ENCODE peak calls at places on chromosomes 5 and 9, in six cellular contexts. U, V, Z, J, T and F are unnamed samples.

GRCh38 chr5:82387041-82387818 is 109.1 kb upstream of the RPS23 start:
- DNase-seq in T (no peak), J (no peak), U (peak; percentile 100), Z (peak; percentile 71), V (no peak), F (no peak)

GRCh38 chr5:79576606-79577289 is 35.5 kb upstream of the TENT2 start:
- DNase-seq in Z (no peak), U (no peak), J (no peak), T (no peak), V (no peak), F (no peak)

GRCh38 chr9:129487658-129488483 is 133.0 kb downstream of the C9orf50 start:
- DNase-seq in U (no peak), V (peak; percentile 72), Z (peak; percentile 68), T (no peak), J (no peak), F (peak; percentile 92)

GRCh38 chr5:55853818-55854217 is 2.7 kb downstream of the IL31RA start:
- DNase-seq in J (no peak), U (no peak), T (no peak), Z (no peak), V (no peak), F (no peak)

GRCh38 chr9:85040806-85041575 is 371.5 kb downstream of the NTRK2 start:
- DNase-seq in Z (no peak), T (no peak), J (no peak), U (no peak), V (peak; percentile 30), F (no peak)

GRCh38 chr9:118609355-118610044 is 759.7 kb downstream of the BRINP1 start:
- DNase-seq in V (no peak), U (no peak), J (no peak), T (no peak), Z (no peak), F (no peak)

GRCh38 chr5:101045689-101046088 is 142.6 kb upstream of the ST8SIA4 start:
- DNase-seq in T (no peak), Z (no peak), V (no peak), U (no peak), J (no peak), F (no peak)

GRCh38 chr9:132546148-132547051 is 36.0 kb upstream of the BARHL1 start:
- DNase-seq in V (peak; percentile 17), T (no peak), J (peak; percentile 30), U (no peak), Z (no peak), F (no peak)

GRCh38 chr9:93306081-93306480 is 122.1 kb downstream of the WNK2 start:
- DNase-seq in J (peak; percentile 1), T (no peak), Z (no peak), V (no peak), U (no peak), F (peak; percentile 74)

GRCh38 chr9:137021979-137022619 is 5.9 kb downstream of the ABCA2 start:
- DNase-seq in Z (peak; percentile 97), T (no peak), J (no peak), U (peak; percentile 88), V (peak; percentile 50), F (no peak)

GRCh38 chr5:133400120-133400519 is 212.2 kb downstream of the FSTL4 start:
- DNase-seq in U (no peak), J (no peak), V (no peak), T (no peak), Z (no peak), F (peak; percentile 26)

GRCh38 chr9:1619915-1620705 is 395.0 kb upstream of the SMARCA2 start:
- DNase-seq in T (no peak), Z (no peak), J (no peak), U (peak; percentile 2), V (no peak), F (no peak)
- TF ChIP-seq CTCF in T (no peak), Z (peak; percentile 10), J (no peak), U (peak; percentile 43), V (no peak), F (no peak)

GRCh38 chr9:36765468-36766341 is 193.0 kb downstream of the MELK start:
- DNase-seq in Z (peak; percentile 52), J (peak; percentile 86), T (peak; percentile 31), V (peak; percentile 94), U (peak; percentile 82), F (peak; percentile 92)
- TF ChIP-seq POLR2A in Z (no peak), J (no peak), T (no peak), V (peak; percentile 76), U (no peak), F (no peak)

DNA sequence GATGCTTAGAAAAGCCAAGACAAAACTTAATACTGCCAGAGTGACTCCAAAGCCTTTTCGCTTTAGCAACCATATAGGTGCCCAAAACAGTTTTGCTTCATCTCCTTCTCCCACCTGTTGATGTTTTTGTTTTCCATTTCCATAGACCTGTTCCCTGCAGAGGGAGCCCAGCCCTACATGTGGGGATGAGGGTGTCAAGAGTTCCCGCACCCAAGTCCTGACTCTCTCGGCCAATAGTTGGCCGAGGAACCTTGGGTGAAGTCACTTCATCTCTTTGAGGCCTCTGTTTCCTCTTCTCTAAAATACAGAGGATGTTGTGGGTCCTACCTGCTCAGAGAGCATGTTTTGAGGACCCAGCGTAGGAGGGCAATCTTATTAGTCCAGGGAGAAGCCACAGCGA is 38.5 kb upstream of the LCP2 start:
- DNase-seq in J (no peak), Z (no peak), U (no peak), T (no peak), V (no peak), F (peak; percentile 29)
- H3K4me3 ChIP-seq in J (no peak overlapping the region), Z (no peak overlapping the region), U (no peak overlapping the region), T (no peak overlapping the region), V (no peak overlapping the region), F (no peak overlapping the region)

GRCh38 chr5:128092144-128092543 is 8.6 kb downstream of the SLC12A2 start:
- DNase-seq in J (no peak), Z (no peak), U (no peak), V (no peak), T (no peak), F (no peak)
- TF ChIP-seq CTCF in J (no peak), Z (no peak), U (no peak), V (no peak), T (no peak), F (no peak)

DNA sequence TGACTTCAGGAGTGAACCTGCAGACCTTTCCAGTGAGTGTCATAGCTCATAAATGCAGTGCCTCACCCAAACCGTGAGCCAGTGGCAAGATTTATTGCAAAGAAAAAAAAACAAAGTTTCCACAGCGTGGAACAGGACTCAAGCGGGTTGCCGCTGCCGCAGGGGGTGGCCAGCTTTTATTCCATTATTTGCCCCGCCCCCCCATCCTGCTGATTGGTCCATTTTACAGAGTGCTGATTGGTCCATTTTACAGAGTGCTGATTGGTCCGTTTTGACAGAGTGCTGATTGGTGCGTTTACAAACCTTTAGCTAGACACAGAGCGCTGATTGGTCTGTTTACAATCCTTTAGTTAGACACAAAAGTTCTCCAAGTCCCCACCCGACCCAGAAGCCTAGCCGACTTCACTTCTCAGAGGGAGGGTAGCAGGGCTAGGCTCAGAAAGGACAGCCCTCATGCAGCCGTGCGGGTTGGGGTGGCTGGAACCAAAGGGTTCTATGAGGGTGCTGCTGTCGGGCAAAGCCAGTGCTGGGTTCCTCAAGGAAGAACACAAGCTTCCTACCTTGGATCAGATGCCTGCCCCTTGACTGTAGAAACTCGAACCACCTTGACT is 9.2 kb upstream of the RNF130 start:
- DNase-seq in Z (no peak), U (no peak), T (no peak), V (no peak), J (no peak), F (no peak)
- TF ChIP-seq POLR2A in Z (no peak), U (no peak), T (no peak), V (no peak), J (no peak), F (no peak)

GRCh38 chr5:132179410-132179809 is 48.2 kb downstream of the P4HA2 start:
- DNase-seq in J (no peak), U (no peak), V (no peak), T (no peak), Z (no peak), F (no peak)
- H3K4me3 ChIP-seq in J (no peak overlapping the region), U (no peak overlapping the region), V (no peak overlapping the region), T (no peak overlapping the region), Z (no peak overlapping the region), F (no peak overlapping the region)

GRCh38 chr5:943201-943873 is 50.7 kb downstream of the TRIP13 start:
- DNase-seq in T (no peak), V (no peak), U (no peak), Z (no peak), J (peak; percentile 0), F (no peak)
- TF ChIP-seq CTCF in T (no peak), V (no peak), U (no peak), Z (no peak), J (no peak), F (no peak)

DNA sequence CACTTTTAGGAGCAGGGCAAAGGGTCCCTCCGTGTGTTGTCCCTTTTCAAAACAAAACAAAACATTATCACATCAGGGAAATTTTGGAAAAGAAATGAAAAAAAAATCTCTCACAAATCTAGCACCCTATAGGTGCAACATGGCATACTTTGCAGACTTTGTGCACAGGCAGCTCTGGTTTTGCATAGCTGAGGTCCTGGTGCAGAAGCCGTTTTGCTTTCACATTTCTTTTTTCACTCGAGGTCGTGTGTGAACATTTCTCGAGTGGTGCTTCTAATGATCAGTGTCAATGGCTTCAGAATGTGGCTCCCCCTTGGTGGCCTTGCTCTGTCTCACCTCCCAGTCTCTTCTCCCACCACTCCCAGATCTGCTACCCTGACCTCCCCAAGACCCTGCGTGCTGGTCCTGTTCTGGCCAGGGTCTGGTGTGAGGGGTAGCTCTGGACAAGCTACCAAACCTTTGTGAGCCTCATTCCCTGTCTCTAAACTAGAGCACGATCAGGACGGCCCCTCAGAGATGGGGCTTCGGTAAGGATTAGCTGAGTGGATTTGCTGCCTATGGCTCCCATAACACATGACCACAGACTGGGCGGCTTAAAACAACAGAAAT is 258.0 kb downstream of the NSG2 start:
- DNase-seq in U (no peak), T (no peak), Z (no peak), V (no peak), J (no peak), F (no peak)
- TF ChIP-seq POLR2A in U (no peak), T (no peak), Z (no peak), V (no peak), J (no peak), F (no peak)

GRCh38 chr5:54580997-54581741 is 63.6 kb downstream of the SNX18 start:
- DNase-seq in Z (no peak), U (no peak), V (peak; percentile 9), J (no peak), T (no peak), F (peak; percentile 73)
- H3K4me3 ChIP-seq in Z (no peak overlapping the region), U (no peak overlapping the region), V (no peak overlapping the region), J (no peak overlapping the region), T (no peak overlapping the region), F (no peak overlapping the region)